ENCODE peak calls at places on chromosomes 16 and 17, in ten cellular contexts. One of them, this sample, is unnamed.

GRCh38 chr17:79947351-79948031 is 88.2 kb downstream of the TBC1D16 start:
- DNase-seq in NK-92 treated with Interleukin-12 subunit alpha and Interleukin-12 subunit beta, amount 100 ng/mL, for 24 hours: no peak
- DNase-seq in head of caudate nucleus: no peak
- DNase-seq in dermis microvascular lymphatic vessel endothelial cell: no peak
- DNase-seq in GM18507: no peak
- DNase-seq in D341Med: no peak
- DNase-seq in HEK293T: no peak
- DNase-seq in endothelial cell of umbilical vein: no peak
- DNase-seq in RPMI8226: no peak
- DNase-seq in NCI-H2081: no peak
- DNase-seq in this sample: no peak

GRCh38 chr17:51636291-51636690 is 375.9 kb downstream of the UTP18 start:
- DNase-seq in NK-92 treated with Interleukin-12 subunit alpha and Interleukin-12 subunit beta, amount 100 ng/mL, for 24 hours: no peak
- DNase-seq in D341Med: no peak
- DNase-seq in endothelial cell of umbilical vein: no peak
- DNase-seq in HEK293T: no peak
- DNase-seq in head of caudate nucleus: no peak
- DNase-seq in RPMI8226: no peak
- DNase-seq in NCI-H2081: no peak
- DNase-seq in GM18507: no peak
- DNase-seq in dermis microvascular lymphatic vessel endothelial cell: no peak
- DNase-seq in this sample: no peak

GRCh38 chr17:21345236-21345635 is 30.9 kb upstream of the KCNJ12 start:
- DNase-seq in NK-92 treated with Interleukin-12 subunit alpha and Interleukin-12 subunit beta, amount 100 ng/mL, for 24 hours: no peak
- DNase-seq in RPMI8226: peak
- DNase-seq in NCI-H2081: no peak
- DNase-seq in HEK293T: no peak
- DNase-seq in dermis microvascular lymphatic vessel endothelial cell: no peak
- DNase-seq in endothelial cell of umbilical vein: no peak
- DNase-seq in GM18507: no peak
- DNase-seq in head of caudate nucleus: no peak
- DNase-seq in D341Med: no peak
- DNase-seq in this sample: no peak

GRCh38 chr16:58128721-58129096 is 472 bp downstream of the CFAP20 start:
- DNase-seq in dermis microvascular lymphatic vessel endothelial cell: peak
- DNase-seq in RPMI8226: no peak
- DNase-seq in HEK293T: no peak
- DNase-seq in NCI-H2081: no peak
- DNase-seq in GM18507: no peak
- DNase-seq in NK-92 treated with Interleukin-12 subunit alpha and Interleukin-12 subunit beta, amount 100 ng/mL, for 24 hours: peak
- DNase-seq in head of caudate nucleus: no peak
- DNase-seq in endothelial cell of umbilical vein: no peak
- DNase-seq in D341Med: peak
- DNase-seq in this sample: no peak

GRCh38 chr16:28845173-28846079 is 722 bp downstream of the TUFM start:
- DNase-seq in head of caudate nucleus: peak
- DNase-seq in endothelial cell of umbilical vein: peak
- DNase-seq in D341Med: no peak
- DNase-seq in HEK293T: peak
- DNase-seq in GM18507: no peak
- DNase-seq in dermis microvascular lymphatic vessel endothelial cell: peak
- DNase-seq in NCI-H2081: no peak
- DNase-seq in RPMI8226: peak
- DNase-seq in NK-92 treated with Interleukin-12 subunit alpha and Interleukin-12 subunit beta, amount 100 ng/mL, for 24 hours: no peak
- DNase-seq in this sample: peak

GRCh38 chr16:29745126-29745852 is 501 bp downstream of the C16orf54 start:
- DNase-seq in HEK293T: no peak
- DNase-seq in D341Med: no peak
- DNase-seq in endothelial cell of umbilical vein: no peak
- DNase-seq in head of caudate nucleus: no peak
- DNase-seq in GM18507: no peak
- DNase-seq in NK-92 treated with Interleukin-12 subunit alpha and Interleukin-12 subunit beta, amount 100 ng/mL, for 24 hours: peak
- DNase-seq in NCI-H2081: no peak
- DNase-seq in RPMI8226: no peak
- DNase-seq in dermis microvascular lymphatic vessel endothelial cell: no peak
- DNase-seq in this sample: no peak

GRCh38 chr17:79008666-79009387 is 737 bp downstream of the CANT1 start:
- DNase-seq in NK-92 treated with Interleukin-12 subunit alpha and Interleukin-12 subunit beta, amount 100 ng/mL, for 24 hours: no peak
- DNase-seq in dermis microvascular lymphatic vessel endothelial cell: no peak
- DNase-seq in endothelial cell of umbilical vein: no peak
- DNase-seq in head of caudate nucleus: no peak
- DNase-seq in D341Med: peak
- DNase-seq in RPMI8226: no peak
- DNase-seq in HEK293T: no peak
- DNase-seq in NCI-H2081: no peak
- DNase-seq in GM18507: no peak
- DNase-seq in this sample: no peak

GRCh38 chr16:81599034-81599744 is 154.6 kb downstream of the CMIP start:
- DNase-seq in GM18507: no peak
- DNase-seq in head of caudate nucleus: no peak
- DNase-seq in dermis microvascular lymphatic vessel endothelial cell: no peak
- DNase-seq in endothelial cell of umbilical vein: no peak
- DNase-seq in HEK293T: no peak
- DNase-seq in NCI-H2081: peak
- DNase-seq in RPMI8226: no peak
- DNase-seq in D341Med: no peak
- DNase-seq in NK-92 treated with Interleukin-12 subunit alpha and Interleukin-12 subunit beta, amount 100 ng/mL, for 24 hours: no peak
- DNase-seq in this sample: peak

GRCh38 chr17:82372063-82372590 is 562 bp downstream of the UTS2R start:
- DNase-seq in endothelial cell of umbilical vein: no peak
- DNase-seq in NCI-H2081: no peak
- DNase-seq in D341Med: no peak
- DNase-seq in head of caudate nucleus: no peak
- DNase-seq in dermis microvascular lymphatic vessel endothelial cell: no peak
- DNase-seq in NK-92 treated with Interleukin-12 subunit alpha and Interleukin-12 subunit beta, amount 100 ng/mL, for 24 hours: no peak
- DNase-seq in HEK293T: no peak
- DNase-seq in RPMI8226: no peak
- DNase-seq in GM18507: no peak
- DNase-seq in this sample: no peak

GRCh38 chr16:47019563-47019962 is 46.1 kb upstream of the DNAJA2 start:
- DNase-seq in dermis microvascular lymphatic vessel endothelial cell: peak
- DNase-seq in GM18507: no peak
- DNase-seq in D341Med: no peak
- DNase-seq in NCI-H2081: no peak
- DNase-seq in HEK293T: no peak
- DNase-seq in head of caudate nucleus: peak
- DNase-seq in endothelial cell of umbilical vein: peak
- DNase-seq in NK-92 treated with Interleukin-12 subunit alpha and Interleukin-12 subunit beta, amount 100 ng/mL, for 24 hours: no peak
- DNase-seq in RPMI8226: no peak
- DNase-seq in this sample: no peak

GRCh38 chr17:511833-512251 is 159.2 kb upstream of the RPH3AL start:
- DNase-seq in dermis microvascular lymphatic vessel endothelial cell: no peak
- DNase-seq in NK-92 treated with Interleukin-12 subunit alpha and Interleukin-12 subunit beta, amount 100 ng/mL, for 24 hours: no peak
- DNase-seq in RPMI8226: no peak
- DNase-seq in NCI-H2081: no peak
- DNase-seq in D341Med: no peak
- DNase-seq in GM18507: no peak
- DNase-seq in HEK293T: no peak
- DNase-seq in endothelial cell of umbilical vein: no peak
- DNase-seq in head of caudate nucleus: no peak
- DNase-seq in this sample: no peak

GRCh38 chr17:49031965-49032928 is 35.1 kb downstream of the IGF2BP1 start:
- DNase-seq in RPMI8226: peak
- DNase-seq in HEK293T: peak
- DNase-seq in GM18507: peak
- DNase-seq in head of caudate nucleus: peak
- DNase-seq in dermis microvascular lymphatic vessel endothelial cell: peak
- DNase-seq in NK-92 treated with Interleukin-12 subunit alpha and Interleukin-12 subunit beta, amount 100 ng/mL, for 24 hours: peak
- DNase-seq in NCI-H2081: peak
- DNase-seq in D341Med: peak
- DNase-seq in endothelial cell of umbilical vein: peak
- DNase-seq in this sample: peak

GRCh38 chr17:27625856-27626255 is 5.1 kb upstream of the LGALS9 start:
- DNase-seq in NCI-H2081: no peak
- DNase-seq in NK-92 treated with Interleukin-12 subunit alpha and Interleukin-12 subunit beta, amount 100 ng/mL, for 24 hours: no peak
- DNase-seq in dermis microvascular lymphatic vessel endothelial cell: no peak
- DNase-seq in HEK293T: no peak
- DNase-seq in D341Med: no peak
- DNase-seq in head of caudate nucleus: no peak
- DNase-seq in endothelial cell of umbilical vein: no peak
- DNase-seq in GM18507: no peak
- DNase-seq in RPMI8226: no peak
- DNase-seq in this sample: no peak

This sample was measured in T47D.